ENCODE peak calls at places on chromosomes 3 and 15, in four cellular contexts. One of them, this sample, is unnamed. For H3K9me1, the result is how much of the 10 kb centered on the place peaks cover.

GRCh38 chr3:3699816-3700633 is 99.2 kb upstream of the LRRN1 start:
- DNase-seq in IMR-90: no peak
- DNase-seq in endothelial cell of umbilical vein: no peak
- DNase-seq in K562: no peak
- DNase-seq in this sample: peak

GRCh38 chr15:39077998-39078397 is 502.9 kb upstream of the THBS1 start:
- DNase-seq in endothelial cell of umbilical vein: no peak
- DNase-seq in K562: no peak
- DNase-seq in IMR-90: no peak
- DNase-seq in this sample: no peak

GRCh38 chr3:13772885-13773745 is 106.8 kb downstream of the WNT7A start:
- DNase-seq in K562: no peak
- DNase-seq in IMR-90: no peak
- DNase-seq in endothelial cell of umbilical vein: no peak
- DNase-seq in this sample: no peak

GRCh38 chr15:56052389-56053045 is 59.1 kb upstream of the NEDD4 start:
- DNase-seq in IMR-90: peak
- DNase-seq in K562: peak
- DNase-seq in endothelial cell of umbilical vein: peak
- DNase-seq in this sample: no peak

GRCh38 chr3:190617185-190617584 is 103.3 kb downstream of the IL1RAP start:
- DNase-seq in K562: no peak
- DNase-seq in IMR-90: no peak
- DNase-seq in endothelial cell of umbilical vein: no peak
- DNase-seq in this sample: no peak

GRCh38 chr3:71486831-71487230 is 96.7 kb downstream of the FOXP1 start:
- DNase-seq in K562: no peak
- DNase-seq in IMR-90: no peak
- DNase-seq in endothelial cell of umbilical vein: no peak
- DNase-seq in this sample: no peak

GRCh38 chr15:52161406-52161966 is 29.7 kb downstream of the GNB5 start:
- DNase-seq in endothelial cell of umbilical vein: no peak
- DNase-seq in IMR-90: no peak
- DNase-seq in K562: no peak
- DNase-seq in this sample: no peak

GRCh38 chr3:65963787-65964707 is 74.7 kb downstream of the MAGI1 start:
- DNase-seq in endothelial cell of umbilical vein: peak
- DNase-seq in K562: no peak
- DNase-seq in IMR-90: peak
- DNase-seq in this sample: peak

GRCh38 chr15:88839961-88840360 is 36.7 kb downstream of the ACAN start:
- DNase-seq in K562: no peak
- DNase-seq in endothelial cell of umbilical vein: no peak
- DNase-seq in IMR-90: no peak
- DNase-seq in this sample: no peak

GRCh38 chr15:60000113-60000823 is 3.8 kb upstream of the FOXB1 start:
- DNase-seq in endothelial cell of umbilical vein: no peak
- DNase-seq in IMR-90: no peak
- DNase-seq in K562: no peak
- DNase-seq in this sample: no peak

GRCh38 chr3:42600958-42601675 is 631 bp downstream of the NKTR start:
- DNase-seq in endothelial cell of umbilical vein: peak
- DNase-seq in K562: no peak
- DNase-seq in IMR-90: peak
- DNase-seq in this sample: no peak

GRCh38 chr3:39103791-39104552 is 3.5 kb downstream of the GORASP1 start:
- DNase-seq in K562: no peak
- DNase-seq in endothelial cell of umbilical vein: no peak
- DNase-seq in IMR-90: no peak
- DNase-seq in this sample: no peak

GRCh38 chr15:90063733-90064247 is 38.5 kb downstream of the IDH2 start:
- DNase-seq in K562: no peak
- DNase-seq in IMR-90: no peak
- DNase-seq in endothelial cell of umbilical vein: no peak
- DNase-seq in this sample: no peak

GRCh38 chr15:44482088-44482487 is 54.7 kb downstream of the CTDSPL2 start:
- DNase-seq in endothelial cell of umbilical vein: no peak
- DNase-seq in K562: no peak
- DNase-seq in IMR-90: peak
- DNase-seq in this sample: no peak

DNA sequence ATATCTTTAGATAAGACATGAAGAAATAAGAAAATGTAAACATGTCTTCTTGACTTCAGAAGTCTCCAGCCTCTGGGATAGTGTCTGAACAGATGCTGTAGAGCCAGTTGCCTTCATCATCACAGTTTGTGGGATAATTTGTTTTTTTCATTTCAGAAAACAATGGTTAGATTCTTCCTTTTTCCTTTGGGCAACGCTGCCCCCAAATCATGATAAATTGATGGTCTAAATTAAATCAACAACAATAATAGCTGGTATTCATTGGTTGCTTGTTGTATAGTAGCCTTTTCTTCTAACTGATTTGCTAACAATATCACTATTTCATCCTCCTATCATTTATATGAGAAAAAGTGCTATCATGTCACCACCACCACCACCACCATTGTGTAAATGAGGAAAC is 12.6 kb upstream of the SHQ1 start:
- DNase-seq in endothelial cell of umbilical vein: no peak
- DNase-seq in IMR-90: no peak
- DNase-seq in K562: no peak
- DNase-seq in this sample: no peak
- TF ChIP-seq CTCF in endothelial cell of umbilical vein: no peak
- TF ChIP-seq CTCF in IMR-90: no peak
- TF ChIP-seq CTCF in K562: no peak
- TF ChIP-seq CTCF in this sample: no peak

DNA sequence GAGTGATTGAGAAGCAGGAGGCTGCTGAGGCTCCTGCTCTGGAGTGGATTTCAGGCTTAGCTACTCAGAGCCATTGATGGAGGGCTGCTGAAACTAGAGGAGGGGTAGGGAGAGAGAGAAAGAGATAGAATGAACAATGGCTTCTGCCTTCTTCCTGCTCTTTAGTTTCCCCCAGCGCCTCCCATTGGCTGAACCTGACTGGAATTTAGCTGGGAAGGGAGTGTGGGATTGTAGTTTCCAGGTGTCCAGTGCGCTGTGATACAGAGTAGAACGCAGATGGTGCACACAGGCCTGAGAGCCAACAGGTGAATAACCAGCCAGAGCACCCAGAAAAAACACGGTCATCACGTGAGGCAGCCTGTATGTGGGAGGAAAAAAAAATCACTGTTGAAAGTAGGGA is 140.1 kb downstream of the IL20RB start:
- DNase-seq in K562: no peak
- DNase-seq in IMR-90: no peak
- DNase-seq in endothelial cell of umbilical vein: no peak
- DNase-seq in this sample: no peak
- H2AFZ ChIP-seq in K562: no peak
- H2AFZ ChIP-seq in IMR-90: no peak
- H2AFZ ChIP-seq in endothelial cell of umbilical vein: no peak
- H2AFZ ChIP-seq in this sample: no peak

DNA sequence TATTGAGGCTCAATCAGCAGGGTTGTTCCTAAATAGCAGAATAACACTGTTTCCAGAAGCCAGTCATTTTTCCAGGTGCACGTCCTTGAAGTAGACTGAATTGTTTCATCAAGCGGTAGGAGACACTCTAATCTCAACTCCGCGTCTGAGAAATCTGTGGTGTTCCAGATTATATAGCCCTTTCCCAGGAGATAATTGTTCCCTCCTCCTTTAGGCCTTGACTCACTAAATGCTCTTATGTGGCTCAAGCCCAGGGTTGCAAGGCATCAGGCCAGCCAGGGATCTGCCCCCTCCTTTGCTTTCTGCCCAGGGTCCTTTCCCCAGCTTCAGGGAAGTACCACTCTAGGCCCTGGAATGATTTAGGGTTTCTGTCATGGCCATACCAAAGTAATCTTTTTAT is 5.7 kb upstream of the HLTF start:
- DNase-seq in K562: no peak
- DNase-seq in IMR-90: no peak
- DNase-seq in endothelial cell of umbilical vein: no peak
- DNase-seq in this sample: no peak
- H3K9me1 ChIP-seq in K562: under half
- H3K9me1 ChIP-seq in IMR-90: under half
- H3K9me1 ChIP-seq in endothelial cell of umbilical vein: under half
- H3K9me1 ChIP-seq in this sample: under half

DNA sequence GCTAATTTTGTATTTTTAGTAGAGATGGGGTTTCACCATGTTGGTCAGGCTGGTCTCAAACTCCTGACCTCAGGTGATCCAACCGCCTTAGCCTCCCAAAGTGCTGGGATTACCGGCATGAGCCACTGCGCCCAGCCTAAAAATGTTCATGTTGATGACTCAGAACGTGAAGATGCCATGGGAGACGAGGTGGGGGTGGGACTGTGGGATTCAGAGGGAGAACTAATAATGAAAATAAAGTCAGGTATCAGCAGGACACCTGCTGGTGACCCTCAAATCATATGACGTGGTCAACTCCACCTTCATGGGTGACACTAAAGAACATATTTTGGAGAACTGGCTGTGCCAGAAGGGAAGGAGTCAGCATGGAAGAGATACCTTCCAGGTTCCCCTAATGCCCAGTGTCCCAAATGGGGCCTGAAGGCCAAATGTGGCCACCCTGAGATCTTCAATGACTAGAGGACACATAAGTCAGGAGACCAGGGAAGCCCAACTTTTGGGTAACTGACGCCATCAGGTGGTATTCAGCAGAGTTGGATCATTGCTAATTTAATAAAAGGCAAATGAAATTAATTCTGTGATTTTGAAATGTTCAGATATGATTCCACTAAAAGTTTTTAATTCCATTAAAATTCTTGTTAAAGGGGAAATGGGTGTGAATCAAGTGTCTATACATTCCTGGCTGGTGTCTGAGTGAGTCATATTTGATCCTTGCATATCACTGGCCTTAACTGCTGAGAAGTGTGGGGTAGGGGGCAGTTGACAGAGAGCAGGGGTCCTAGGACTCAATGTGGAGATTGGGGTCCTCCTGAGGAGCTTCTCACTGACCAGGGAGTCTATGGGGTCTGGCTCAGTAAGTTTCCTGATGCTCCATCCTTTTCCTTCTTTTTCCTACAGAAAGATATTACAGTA is 88.6 kb upstream of the GSK3B start:
- DNase-seq in K562: no peak
- DNase-seq in IMR-90: peak
- DNase-seq in endothelial cell of umbilical vein: peak
- DNase-seq in this sample: no peak
- TF ChIP-seq CTCF in K562: peak
- TF ChIP-seq CTCF in IMR-90: peak
- TF ChIP-seq CTCF in endothelial cell of umbilical vein: peak
- TF ChIP-seq CTCF in this sample: peak

DNA sequence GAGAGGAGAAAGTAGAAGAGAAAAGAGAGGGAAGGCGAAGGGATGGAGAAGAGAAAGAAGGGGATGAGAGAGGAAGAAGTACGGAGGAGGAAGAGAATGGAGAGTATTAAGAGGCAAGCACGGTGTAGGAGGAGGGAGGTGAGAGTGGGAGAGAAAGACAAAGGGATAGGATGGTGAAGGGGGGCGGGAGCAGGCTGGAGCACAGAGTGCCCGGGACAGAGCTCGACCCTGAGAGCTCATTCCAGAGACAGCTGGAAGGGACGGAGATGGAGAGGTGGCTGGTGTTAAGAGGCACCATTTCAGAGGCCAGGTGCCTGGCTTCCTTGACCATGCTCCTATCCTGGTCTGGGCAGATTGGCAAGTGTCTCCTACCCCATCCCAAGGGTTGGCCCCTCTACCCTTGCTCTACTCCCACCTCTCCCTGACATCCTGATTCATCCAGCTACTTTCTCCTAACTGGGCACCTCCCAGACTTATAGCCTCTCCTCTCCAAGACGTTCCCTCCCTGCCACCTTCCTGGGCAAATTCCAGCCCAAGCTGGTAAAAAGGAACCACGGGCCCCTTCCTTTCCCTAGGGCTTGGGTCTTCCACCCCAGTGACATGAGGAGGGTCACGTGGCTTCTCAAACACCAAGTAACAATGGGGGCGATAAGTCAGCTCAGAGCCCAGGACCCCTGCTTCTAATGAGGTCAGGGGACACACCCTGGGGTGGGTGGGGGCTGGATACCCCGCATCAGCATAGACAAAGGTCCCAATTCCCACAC is 1.2 kb downstream of the CLCN2 start:
- DNase-seq in IMR-90: no peak
- DNase-seq in K562: no peak
- DNase-seq in endothelial cell of umbilical vein: no peak
- DNase-seq in this sample: no peak
- H2AFZ ChIP-seq in IMR-90: peak
- H2AFZ ChIP-seq in K562: no peak
- H2AFZ ChIP-seq in endothelial cell of umbilical vein: no peak
- H2AFZ ChIP-seq in this sample: no peak

GRCh38 chr3:99317196-99317595 is 321.2 kb upstream of the COL8A1 start:
- DNase-seq in IMR-90: no peak
- DNase-seq in endothelial cell of umbilical vein: no peak
- DNase-seq in K562: no peak
- DNase-seq in this sample: no peak
- H3K9me1 ChIP-seq in IMR-90: under half
- H3K9me1 ChIP-seq in endothelial cell of umbilical vein: under half
- H3K9me1 ChIP-seq in K562: under half
- H3K9me1 ChIP-seq in this sample: under half

DNA sequence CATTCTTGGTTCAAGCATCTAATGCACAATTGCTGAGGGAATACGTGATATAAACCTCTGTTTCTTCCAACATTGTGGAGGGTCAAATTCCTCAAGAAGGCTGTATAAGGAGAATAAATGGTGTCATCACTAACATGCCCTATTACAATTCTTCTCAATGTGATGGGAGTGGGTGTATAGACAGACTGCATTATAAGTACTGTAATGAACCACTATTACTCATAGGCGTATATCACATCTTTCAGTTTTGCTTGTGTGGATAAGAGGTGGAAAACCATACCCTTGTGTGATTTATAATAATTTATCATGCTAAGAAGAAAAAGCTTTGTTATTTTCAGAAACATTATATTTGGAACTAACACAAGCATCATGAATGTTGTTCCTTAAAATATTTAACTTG is 35.3 kb upstream of the BBX start:
- DNase-seq in K562: no peak
- DNase-seq in endothelial cell of umbilical vein: no peak
- DNase-seq in IMR-90: no peak
- DNase-seq in this sample: no peak
- TF ChIP-seq CTCF in K562: no peak
- TF ChIP-seq CTCF in endothelial cell of umbilical vein: no peak
- TF ChIP-seq CTCF in IMR-90: no peak
- TF ChIP-seq CTCF in this sample: no peak

GRCh38 chr15:99403597-99403996 is 152.3 kb downstream of the LRRC28 start:
- DNase-seq in endothelial cell of umbilical vein: no peak
- DNase-seq in IMR-90: peak
- DNase-seq in K562: no peak
- DNase-seq in this sample: no peak

GRCh38 chr15:99399612-99400011 is 148.3 kb downstream of the LRRC28 start:
- DNase-seq in K562: no peak
- DNase-seq in endothelial cell of umbilical vein: no peak
- DNase-seq in IMR-90: no peak
- DNase-seq in this sample: no peak

GRCh38 chr15:99404454-99404853 is 153.2 kb downstream of the LRRC28 start:
- DNase-seq in K562: no peak
- DNase-seq in IMR-90: no peak
- DNase-seq in endothelial cell of umbilical vein: no peak
- DNase-seq in this sample: no peak

GRCh38 chr15:99406120-99406519 is 154.8 kb downstream of the LRRC28 start:
- DNase-seq in endothelial cell of umbilical vein: no peak
- DNase-seq in IMR-90: no peak
- DNase-seq in K562: no peak
- DNase-seq in this sample: no peak

GRCh38 chr15:99401971-99402732 is 150.9 kb downstream of the LRRC28 start:
- DNase-seq in endothelial cell of umbilical vein: no peak
- DNase-seq in K562: no peak
- DNase-seq in IMR-90: no peak
- DNase-seq in this sample: no peak
- H2AFZ ChIP-seq in endothelial cell of umbilical vein: peak
- H2AFZ ChIP-seq in K562: no peak
- H2AFZ ChIP-seq in IMR-90: peak
- H2AFZ ChIP-seq in this sample: peak